ENCODE peak calls at places on chromosomes 6 and 20, in four cellular contexts. A is heart left ventricle; H is pulmonary artery endothelial cell; Q is stimulated activated CD8-positive, alpha-beta memory T cell treated with anti-CD3 and anti-CD28 coated beads, Interleukin-7, amount 100 ng/mL, for 4 hours. G is an unnamed sample.

GRCh38 chr6:72218125-72218524 is 331.8 kb downstream of the RIMS1 start:
- DNase-seq in H (no peak), A (peak), Q (no peak), G (peak)

GRCh38 chr20:51184289-51184688 is 161.4 kb upstream of the KCNG1 start:
- DNase-seq in Q (no peak), A (no peak), H (no peak), G (no peak)

GRCh38 chr20:63617876-63618265 is 9.0 kb downstream of the GMEB2 start:
- DNase-seq in H (no peak), Q (no peak), A (no peak), G (no peak)

GRCh38 chr6:26197736-26198625 is 110.8 kb downstream of the HFE start:
- DNase-seq in H (no peak), Q (no peak), A (no peak), G (no peak)

GRCh38 chr6:3088446-3088845 is 20.2 kb downstream of the RIPK1 start:
- DNase-seq in A (no peak), Q (no peak), H (no peak), G (no peak)

GRCh38 chr6:155473741-155474140 is 18.1 kb upstream of the NOX3 start:
- DNase-seq in A (no peak), H (no peak), Q (no peak), G (no peak)

GRCh38 chr6:11317885-11318771 is 85.7 kb upstream of the NEDD9 start:
- DNase-seq in H (peak), A (peak), Q (peak), G (no peak)

GRCh38 chr6:12065321-12066140 is 53.4 kb downstream of the HIVEP1 start:
- DNase-seq in A (no peak), Q (no peak), H (no peak), G (no peak)

GRCh38 chr6:18978330-18979128 is 591.4 kb downstream of the RNF144B start:
- DNase-seq in A (peak), H (no peak), Q (no peak), G (no peak)

GRCh38 chr6:160139420-160139851 is 17.8 kb downstream of the SLC22A1 start:
- DNase-seq in A (no peak), Q (no peak), H (no peak), G (no peak)